ENCODE peak calls at places on chromosomes 4 and X, in four cellular contexts. K, Y, J and A are unnamed samples.

GRCh38 chrX:96407043-96407442 is 277.6 kb upstream of the DIAPH2 start:
- DNase-seq in K (no peak), Y (no peak), J (no peak), A (peak)

GRCh38 chr4:825063-825968 is 613 bp downstream of the CPLX1 start:
- DNase-seq in K (no peak), Y (peak), J (peak), A (peak)

GRCh38 chr4:23060776-23061175 is 368.0 kb downstream of the GBA3 start:
- DNase-seq in K (no peak), Y (no peak), J (no peak), A (no peak)

GRCh38 chr4:76851375-76851774 is 46.6 kb downstream of the SOWAHB start:
- DNase-seq in K (no peak), Y (no peak), J (no peak), A (no peak)

GRCh38 chr4:154741877-154742851 is 1.6 kb upstream of the LRAT start:
- DNase-seq in K (no peak), Y (no peak), J (peak), A (peak)

GRCh38 chrX:9420513-9420912 is 44.3 kb upstream of the TBL1X start:
- DNase-seq in K (no peak), Y (no peak), J (no peak), A (no peak)

GRCh38 chr4:57090099-57090498 is 20.1 kb downstream of the IGFBP7 start:
- DNase-seq in K (no peak), Y (no peak), J (no peak), A (no peak)

GRCh38 chrX:140712413-140713173 is 3.0 kb downstream of the LINC00632 start:
- DNase-seq in K (no peak), Y (peak), J (no peak), A (peak)

GRCh38 chr4:8578717-8579116 is 1.5 kb upstream of the GPR78 start:
- DNase-seq in K (no peak), Y (no peak), J (no peak), A (no peak)

GRCh38 chr4:64144994-64145393 is 264.3 kb downstream of the TECRL start:
- DNase-seq in K (no peak), Y (peak), J (no peak), A (no peak)

GRCh38 chr4:176156656-176157055 is 38.7 kb downstream of the SPATA4 start:
- DNase-seq in K (no peak), Y (no peak), J (no peak), A (peak)

GRCh38 chr4:151641167-151641566 is 119.6 kb downstream of the GATB start:
- DNase-seq in K (no peak), Y (no peak), J (no peak), A (peak)

GRCh38 chr4:124737619-124738018 is 25.1 kb upstream of the ANKRD50 start:
- DNase-seq in K (no peak), Y (no peak), J (no peak), A (no peak)

GRCh38 chr4:31539279-31540074 is 819.3 kb downstream of the PCDH7 start:
- DNase-seq in K (no peak), Y (no peak), J (no peak), A (no peak)

GRCh38 chrX:12526296-12526695 is 264.9 kb upstream of the PRPS2 start:
- DNase-seq in K (no peak), Y (no peak), J (no peak), A (no peak)

GRCh38 chrX:17081969-17082368 is 135.5 kb downstream of the REPS2 start:
- DNase-seq in K (no peak), Y (no peak), J (no peak), A (no peak)

GRCh38 chrX:74325130-74326059 is 21.4 kb downstream of the ZCCHC13 start:
- DNase-seq in K (no peak), Y (no peak), J (no peak), A (no peak)

GRCh38 chr4:110514889-110515479 is 39.0 kb downstream of the ENPEP start:
- DNase-seq in K (no peak), Y (no peak), J (peak), A (peak)

GRCh38 chrX:30653415-30654131 is at the start of gene GK:
- DNase-seq in K (no peak), Y (peak), J (peak), A (no peak)

GRCh38 chr4:156977435-156978160 is 6.0 kb upstream of the PDGFC start:
- DNase-seq in K (no peak), Y (no peak), J (no peak), A (peak)

GRCh38 chr4:3489451-3489962 is 26.4 kb downstream of the DOK7 start:
- DNase-seq in K (no peak), Y (peak), J (no peak), A (no peak)

GRCh38 chr4:141027421-141027820 is 105.8 kb downstream of the RNF150 start:
- DNase-seq in K (no peak), Y (no peak), J (no peak), A (peak)

GRCh38 chr4:183988874-183989273 is 83.8 kb downstream of the STOX2 start:
- DNase-seq in K (no peak), Y (no peak), J (no peak), A (no peak)

GRCh38 chr4:39066371-39066770 is 4.3 kb downstream of the KLHL5 start:
- DNase-seq in K (no peak), Y (no peak), J (no peak), A (peak)

GRCh38 chr4:85779165-85779564 is 304.2 kb downstream of the ARHGAP24 start:
- DNase-seq in K (no peak), Y (no peak), J (no peak), A (peak)

GRCh38 chrX:105822138-105823091 is at the start of gene NRK:
- DNase-seq in K (no peak), Y (no peak), J (no peak), A (peak)

GRCh38 chr4:84814100-84814750 is 152.3 kb downstream of the WDFY3 start:
- DNase-seq in K (no peak), Y (peak), J (no peak), A (peak)

GRCh38 chrX:16797358-16797757 is 11.1 kb downstream of the TXLNG start:
- DNase-seq in K (no peak), Y (no peak), J (no peak), A (no peak)

GRCh38 chr4:106806158-106806797 is 229.8 kb downstream of the DKK2 start:
- DNase-seq in K (no peak), Y (no peak), J (no peak), A (peak)

GRCh38 chrX:132433001-132433400 is 55.8 kb downstream of the MBNL3 start:
- DNase-seq in K (no peak), Y (no peak), J (no peak), A (no peak)

GRCh38 chrX:65985922-65986588 is 53.8 kb downstream of the VSIG4 start:
- DNase-seq in K (no peak), Y (no peak), J (peak), A (peak)

GRCh38 chr4:171644430-171645057 is 168.7 kb upstream of the GALNTL6 start:
- DNase-seq in K (peak), Y (no peak), J (peak), A (no peak)

GRCh38 chr4:174036111-174036510 is 247.4 kb downstream of the FBXO8 start:
- DNase-seq in K (no peak), Y (peak), J (no peak), A (peak)

GRCh38 chrX:131987252-131987651 is 35.9 kb upstream of the STK26 start:
- DNase-seq in K (peak), Y (no peak), J (peak), A (no peak)